ENCODE peak calls at places on chromosomes 7 and 10, in eight cellular contexts. One of them, this sample, is unnamed.

GRCh38 chr10:86282664-86283465 is 83.7 kb downstream of the GRID1 start:
- DNase-seq in transverse colon: no peak
- DNase-seq in H9: peak; percentile 10
- DNase-seq in AG09309: no peak
- DNase-seq in nephron progenitor cell: no peak
- DNase-seq in left ventricle myocardium inferior: no peak
- DNase-seq in breast epithelium: peak; percentile 8
- DNase-seq in CD8-positive, alpha-beta T cell: no peak
- DNase-seq in this sample: no peak

GRCh38 chr7:56110611-56111010 is 4.3 kb upstream of the CHCHD2 start:
- DNase-seq in transverse colon: no peak
- DNase-seq in left ventricle myocardium inferior: no peak
- DNase-seq in CD8-positive, alpha-beta T cell: no peak
- DNase-seq in AG09309: no peak
- DNase-seq in H9: no peak
- DNase-seq in nephron progenitor cell: no peak
- DNase-seq in breast epithelium: no peak
- DNase-seq in this sample: no peak

GRCh38 chr10:91410638-91411367 is 659 bp downstream of the HECTD2 start:
- DNase-seq in left ventricle myocardium inferior: no peak
- DNase-seq in breast epithelium: peak; percentile 32
- DNase-seq in nephron progenitor cell: no peak
- DNase-seq in H9: no peak
- DNase-seq in CD8-positive, alpha-beta T cell: no peak
- DNase-seq in transverse colon: no peak
- DNase-seq in AG09309: no peak
- DNase-seq in this sample: no peak

GRCh38 chr7:45342236-45342635 is 184.6 kb downstream of the RAMP3 start:
- DNase-seq in breast epithelium: no peak
- DNase-seq in transverse colon: no peak
- DNase-seq in CD8-positive, alpha-beta T cell: no peak
- DNase-seq in nephron progenitor cell: no peak
- DNase-seq in AG09309: no peak
- DNase-seq in H9: no peak
- DNase-seq in left ventricle myocardium inferior: no peak
- DNase-seq in this sample: no peak

GRCh38 chr10:119859422-119860258 is 13.0 kb downstream of the MCMBP start:
- DNase-seq in left ventricle myocardium inferior: no peak
- DNase-seq in CD8-positive, alpha-beta T cell: no peak
- DNase-seq in breast epithelium: no peak
- DNase-seq in transverse colon: no peak
- DNase-seq in nephron progenitor cell: no peak
- DNase-seq in AG09309: no peak
- DNase-seq in H9: no peak
- DNase-seq in this sample: no peak

GRCh38 chr10:129322872-129323271 is 144.2 kb upstream of the MGMT start:
- DNase-seq in AG09309: no peak
- DNase-seq in transverse colon: no peak
- DNase-seq in CD8-positive, alpha-beta T cell: no peak
- DNase-seq in nephron progenitor cell: no peak
- DNase-seq in left ventricle myocardium inferior: no peak
- DNase-seq in H9: no peak
- DNase-seq in breast epithelium: no peak
- DNase-seq in this sample: no peak

GRCh38 chr7:40243076-40243475 is 108.3 kb downstream of the SUGCT start:
- DNase-seq in H9: no peak
- DNase-seq in CD8-positive, alpha-beta T cell: no peak
- DNase-seq in breast epithelium: no peak
- DNase-seq in transverse colon: no peak
- DNase-seq in nephron progenitor cell: no peak
- DNase-seq in left ventricle myocardium inferior: no peak
- DNase-seq in AG09309: no peak
- DNase-seq in this sample: no peak

GRCh38 chr7:2005746-2006145 is 227.0 kb downstream of the MAD1L1 start:
- DNase-seq in breast epithelium: no peak
- DNase-seq in nephron progenitor cell: peak; percentile 7
- DNase-seq in H9: peak; percentile 21
- DNase-seq in CD8-positive, alpha-beta T cell: no peak
- DNase-seq in left ventricle myocardium inferior: no peak
- DNase-seq in AG09309: no peak
- DNase-seq in transverse colon: peak; percentile 6
- DNase-seq in this sample: no peak

GRCh38 chr7:157494506-157495176 is 157.8 kb downstream of the DNAJB6 start:
- DNase-seq in AG09309: no peak
- DNase-seq in nephron progenitor cell: no peak
- DNase-seq in transverse colon: no peak
- DNase-seq in breast epithelium: peak; percentile 15
- DNase-seq in left ventricle myocardium inferior: no peak
- DNase-seq in H9: no peak
- DNase-seq in CD8-positive, alpha-beta T cell: no peak
- DNase-seq in this sample: no peak

GRCh38 chr7:121076350-121077164 is 88.0 kb downstream of the CPED1 start:
- DNase-seq in nephron progenitor cell: no peak
- DNase-seq in H9: no peak
- DNase-seq in transverse colon: no peak
- DNase-seq in AG09309: no peak
- DNase-seq in CD8-positive, alpha-beta T cell: no peak
- DNase-seq in left ventricle myocardium inferior: no peak
- DNase-seq in breast epithelium: no peak
- DNase-seq in this sample: no peak

GRCh38 chr10:132197271-132198067 is 10.7 kb downstream of the DPYSL4 start:
- DNase-seq in left ventricle myocardium inferior: no peak
- DNase-seq in H9: no peak
- DNase-seq in breast epithelium: no peak
- DNase-seq in nephron progenitor cell: no peak
- DNase-seq in AG09309: no peak
- DNase-seq in CD8-positive, alpha-beta T cell: no peak
- DNase-seq in transverse colon: no peak
- DNase-seq in this sample: no peak

GRCh38 chr10:51886438-51887068 is 187.2 kb upstream of the CSTF2T start:
- DNase-seq in AG09309: no peak
- DNase-seq in nephron progenitor cell: no peak
- DNase-seq in CD8-positive, alpha-beta T cell: no peak
- DNase-seq in H9: no peak
- DNase-seq in breast epithelium: no peak
- DNase-seq in left ventricle myocardium inferior: no peak
- DNase-seq in transverse colon: no peak
- DNase-seq in this sample: no peak

GRCh38 chr7:56092789-56093531 is at the start of gene PHKG1:
- DNase-seq in CD8-positive, alpha-beta T cell: no peak
- DNase-seq in transverse colon: peak; percentile 67
- DNase-seq in H9: peak; percentile 48
- DNase-seq in AG09309: peak; percentile 72
- DNase-seq in nephron progenitor cell: no peak
- DNase-seq in left ventricle myocardium inferior: peak; percentile 87
- DNase-seq in breast epithelium: peak; percentile 68
- DNase-seq in this sample: no peak

GRCh38 chr10:76297787-76298281 is 866.4 kb downstream of the LRMDA start:
- DNase-seq in nephron progenitor cell: no peak
- DNase-seq in AG09309: no peak
- DNase-seq in transverse colon: no peak
- DNase-seq in left ventricle myocardium inferior: no peak
- DNase-seq in breast epithelium: no peak
- DNase-seq in CD8-positive, alpha-beta T cell: no peak
- DNase-seq in H9: no peak
- DNase-seq in this sample: no peak

GRCh38 chr7:30023524-30023923 is 3.0 kb downstream of the FKBP14 start:
- DNase-seq in left ventricle myocardium inferior: no peak
- DNase-seq in CD8-positive, alpha-beta T cell: no peak
- DNase-seq in AG09309: no peak
- DNase-seq in H9: no peak
- DNase-seq in breast epithelium: no peak
- DNase-seq in nephron progenitor cell: no peak
- DNase-seq in transverse colon: no peak
- DNase-seq in this sample: no peak

GRCh38 chr7:30022991-30023390 is 3.5 kb downstream of the FKBP14 start:
- DNase-seq in breast epithelium: no peak
- DNase-seq in H9: no peak
- DNase-seq in transverse colon: no peak
- DNase-seq in nephron progenitor cell: no peak
- DNase-seq in AG09309: no peak
- DNase-seq in left ventricle myocardium inferior: no peak
- DNase-seq in CD8-positive, alpha-beta T cell: no peak
- DNase-seq in this sample: no peak

GRCh38 chr7:30019960-30020359 is 6.5 kb downstream of the FKBP14 start:
- DNase-seq in nephron progenitor cell: no peak
- DNase-seq in AG09309: no peak
- DNase-seq in CD8-positive, alpha-beta T cell: no peak
- DNase-seq in H9: no peak
- DNase-seq in breast epithelium: no peak
- DNase-seq in left ventricle myocardium inferior: no peak
- DNase-seq in transverse colon: no peak
- DNase-seq in this sample: no peak

GRCh38 chr7:30020535-30020934 is 6.0 kb downstream of the FKBP14 start:
- DNase-seq in CD8-positive, alpha-beta T cell: no peak
- DNase-seq in transverse colon: no peak
- DNase-seq in nephron progenitor cell: no peak
- DNase-seq in breast epithelium: no peak
- DNase-seq in AG09309: no peak
- DNase-seq in left ventricle myocardium inferior: no peak
- DNase-seq in H9: no peak
- DNase-seq in this sample: no peak

GRCh38 chr7:30019387-30019786 is 7.1 kb downstream of the FKBP14 start:
- DNase-seq in transverse colon: no peak
- DNase-seq in CD8-positive, alpha-beta T cell: no peak
- DNase-seq in H9: no peak
- DNase-seq in breast epithelium: no peak
- DNase-seq in AG09309: no peak
- DNase-seq in nephron progenitor cell: no peak
- DNase-seq in left ventricle myocardium inferior: no peak
- DNase-seq in this sample: no peak
- TF ChIP-seq CTCF in transverse colon: no peak
- TF ChIP-seq CTCF in CD8-positive, alpha-beta T cell: no peak
- TF ChIP-seq CTCF in H9: no peak
- TF ChIP-seq CTCF in breast epithelium: no peak
- TF ChIP-seq CTCF in AG09309: no peak
- TF ChIP-seq CTCF in nephron progenitor cell: no peak
- TF ChIP-seq CTCF in left ventricle myocardium inferior: no peak
- TF ChIP-seq CTCF in this sample: no peak

DNA sequence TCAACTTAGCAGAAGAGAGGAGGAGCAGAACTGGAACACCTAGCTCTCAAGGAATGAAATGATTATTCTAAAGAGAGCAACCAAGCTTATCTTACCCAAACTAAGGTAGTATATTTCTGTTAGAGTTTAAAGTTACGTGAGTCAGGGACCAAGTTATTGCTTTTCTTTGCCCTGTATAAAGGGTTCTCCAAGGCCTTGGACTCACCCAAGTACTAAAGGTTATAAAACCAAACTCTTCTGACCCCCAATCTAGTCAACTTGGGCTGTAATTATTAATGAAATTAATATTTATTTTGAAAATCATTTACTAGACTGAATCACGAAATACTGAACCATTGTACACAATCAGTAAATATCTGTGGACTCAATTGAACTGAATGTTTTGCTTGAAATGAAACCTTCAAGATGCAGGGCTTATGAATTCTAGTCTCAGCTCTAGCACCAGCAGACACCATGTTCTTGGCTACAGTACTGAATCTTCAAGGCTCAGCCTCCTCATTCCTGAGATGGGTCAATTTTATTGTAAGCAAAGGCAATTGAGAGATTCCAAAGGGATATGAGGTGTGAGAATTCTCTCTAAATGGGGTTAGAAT is 1.8 kb upstream of the CYP2C19 start:
- DNase-seq in H9: no peak
- DNase-seq in left ventricle myocardium inferior: no peak
- DNase-seq in CD8-positive, alpha-beta T cell: no peak
- DNase-seq in transverse colon: no peak
- DNase-seq in breast epithelium: no peak
- DNase-seq in nephron progenitor cell: no peak
- DNase-seq in AG09309: no peak
- DNase-seq in this sample: no peak
- TF ChIP-seq CTCF in H9: no peak
- TF ChIP-seq CTCF in left ventricle myocardium inferior: no peak
- TF ChIP-seq CTCF in CD8-positive, alpha-beta T cell: no peak
- TF ChIP-seq CTCF in transverse colon: no peak
- TF ChIP-seq CTCF in breast epithelium: no peak
- TF ChIP-seq CTCF in nephron progenitor cell: no peak
- TF ChIP-seq CTCF in AG09309: no peak
- TF ChIP-seq CTCF in this sample: no peak

GRCh38 chr10:92901819-92902234 is 53.5 kb downstream of the EXOC6 start:
- DNase-seq in H9: no peak
- DNase-seq in transverse colon: no peak
- DNase-seq in CD8-positive, alpha-beta T cell: no peak
- DNase-seq in breast epithelium: no peak
- DNase-seq in left ventricle myocardium inferior: no peak
- DNase-seq in nephron progenitor cell: no peak
- DNase-seq in AG09309: no peak
- DNase-seq in this sample: no peak

GRCh38 chr10:92903633-92904032 is 55.3 kb downstream of the EXOC6 start:
- DNase-seq in AG09309: no peak
- DNase-seq in transverse colon: no peak
- DNase-seq in H9: no peak
- DNase-seq in nephron progenitor cell: no peak
- DNase-seq in CD8-positive, alpha-beta T cell: no peak
- DNase-seq in left ventricle myocardium inferior: no peak
- DNase-seq in breast epithelium: no peak
- DNase-seq in this sample: no peak

GRCh38 chr10:92907280-92907679 is 59.0 kb downstream of the EXOC6 start:
- DNase-seq in AG09309: no peak
- DNase-seq in breast epithelium: no peak
- DNase-seq in left ventricle myocardium inferior: no peak
- DNase-seq in nephron progenitor cell: no peak
- DNase-seq in H9: no peak
- DNase-seq in transverse colon: no peak
- DNase-seq in CD8-positive, alpha-beta T cell: no peak
- DNase-seq in this sample: no peak
- TF ChIP-seq CTCF in AG09309: no peak
- TF ChIP-seq CTCF in breast epithelium: no peak
- TF ChIP-seq CTCF in left ventricle myocardium inferior: no peak
- TF ChIP-seq CTCF in nephron progenitor cell: no peak
- TF ChIP-seq CTCF in H9: no peak
- TF ChIP-seq CTCF in transverse colon: no peak
- TF ChIP-seq CTCF in CD8-positive, alpha-beta T cell: no peak
- TF ChIP-seq CTCF in this sample: no peak

GRCh38 chr7:130272456-130273080 is 5.9 kb downstream of the CPA2 start:
- DNase-seq in AG09309: no peak
- DNase-seq in left ventricle myocardium inferior: no peak
- DNase-seq in nephron progenitor cell: peak; percentile 57
- DNase-seq in transverse colon: no peak
- DNase-seq in H9: peak; percentile 58
- DNase-seq in breast epithelium: no peak
- DNase-seq in CD8-positive, alpha-beta T cell: no peak
- DNase-seq in this sample: no peak

GRCh38 chr7:130274983-130275649 is 8.5 kb downstream of the CPA2 start:
- DNase-seq in nephron progenitor cell: peak; percentile 23
- DNase-seq in left ventricle myocardium inferior: no peak
- DNase-seq in H9: peak; percentile 53
- DNase-seq in CD8-positive, alpha-beta T cell: no peak
- DNase-seq in transverse colon: no peak
- DNase-seq in AG09309: no peak
- DNase-seq in breast epithelium: no peak
- DNase-seq in this sample: no peak

GRCh38 chr7:130275826-130276291 is 9.2 kb downstream of the CPA2 start:
- DNase-seq in CD8-positive, alpha-beta T cell: no peak
- DNase-seq in AG09309: no peak
- DNase-seq in H9: no peak
- DNase-seq in left ventricle myocardium inferior: no peak
- DNase-seq in nephron progenitor cell: no peak
- DNase-seq in transverse colon: no peak
- DNase-seq in breast epithelium: no peak
- DNase-seq in this sample: no peak

GRCh38 chr7:130273081-130273699 is 6.5 kb downstream of the CPA2 start:
- DNase-seq in CD8-positive, alpha-beta T cell: no peak
- DNase-seq in left ventricle myocardium inferior: no peak
- DNase-seq in transverse colon: no peak
- DNase-seq in H9: peak; percentile 93
- DNase-seq in AG09309: no peak
- DNase-seq in nephron progenitor cell: peak; percentile 82
- DNase-seq in breast epithelium: no peak
- DNase-seq in this sample: no peak

GRCh38 chr7:130273863-130274262 is 7.2 kb downstream of the CPA2 start:
- DNase-seq in CD8-positive, alpha-beta T cell: no peak
- DNase-seq in nephron progenitor cell: peak; percentile 32
- DNase-seq in AG09309: peak; percentile 48
- DNase-seq in left ventricle myocardium inferior: no peak
- DNase-seq in H9: no peak
- DNase-seq in breast epithelium: no peak
- DNase-seq in transverse colon: no peak
- DNase-seq in this sample: no peak
- TF ChIP-seq CTCF in CD8-positive, alpha-beta T cell: no peak
- TF ChIP-seq CTCF in nephron progenitor cell: no peak
- TF ChIP-seq CTCF in AG09309: peak; percentile 16
- TF ChIP-seq CTCF in left ventricle myocardium inferior: peak; percentile 26
- TF ChIP-seq CTCF in H9: peak; percentile 20
- TF ChIP-seq CTCF in breast epithelium: no peak
- TF ChIP-seq CTCF in transverse colon: no peak
- TF ChIP-seq CTCF in this sample: peak; percentile 12

This sample was measured in omental fat pad.